ENCODE peak calls at places on chromosome 11, in five cellular contexts. T, X, E, D and H are unnamed samples.

GRCh38 chr11:95144313-95145235 is 54.9 kb downstream of the ENDOD1 start:
- DNase-seq in X (no peak), T (no peak), E (peak; percentile 31), D (peak; percentile 47), H (no peak)

GRCh38 chr11:110629594-110629993 is 82.6 kb downstream of the ARHGAP20 start:
- DNase-seq in E (no peak), X (no peak), T (no peak), D (no peak), H (no peak)

GRCh38 chr11:88819616-88820015 is 246.2 kb downstream of the GRM5 start:
- DNase-seq in T (no peak), D (no peak), X (no peak), E (no peak), H (no peak)

GRCh38 chr11:85170184-85170583 is 457.0 kb downstream of the DLG2 start:
- DNase-seq in D (peak; percentile 50), E (peak; percentile 49), T (no peak), X (no peak), H (peak; percentile 3)

GRCh38 chr11:102882389-102883024 is 7.7 kb upstream of the MMP12 start:
- DNase-seq in T (no peak), D (peak; percentile 94), E (peak; percentile 89), X (no peak), H (peak; percentile 60)

GRCh38 chr11:45102361-45102809 is 44.1 kb upstream of the PRDM11 start:
- DNase-seq in X (no peak), E (no peak), D (peak; percentile 27), T (no peak), H (no peak)

GRCh38 chr11:113618360-113618759 is 87.7 kb downstream of the TMPRSS5 start:
- DNase-seq in T (no peak), D (peak; percentile 81), E (peak; percentile 70), X (no peak), H (peak; percentile 65)

GRCh38 chr11:62645934-62646824 is at the start of gene GANAB:
- DNase-seq in X (peak; percentile 99), T (peak; percentile 97), E (peak; percentile 98), D (peak; percentile 100), H (peak; percentile 99)

GRCh38 chr11:117909611-117910382 is 19.4 kb downstream of the TMPRSS13 start:
- DNase-seq in T (no peak), D (no peak), E (no peak), X (no peak), H (no peak)

GRCh38 chr11:65569164-65569972 is 909 bp upstream of the ZNRD2 start:
- DNase-seq in X (no peak), T (no peak), E (no peak), D (peak; percentile 17), H (peak; percentile 67)

GRCh38 chr11:60077216-60077817 is 11.1 kb upstream of the MS4A2 start:
- DNase-seq in T (no peak), D (no peak), E (no peak), X (no peak), H (no peak)

GRCh38 chr11:102724904-102725515 is at the start of gene MMP8:
- DNase-seq in E (peak; percentile 18), D (peak; percentile 37), X (no peak), T (no peak), H (no peak)

GRCh38 chr11:91299980-91300379 is 924.6 kb upstream of the FAT3 start:
- DNase-seq in T (no peak), E (peak; percentile 55), D (no peak), X (no peak), H (no peak)

GRCh38 chr11:104148074-104148473 is 15.9 kb downstream of the PDGFD start:
- DNase-seq in X (no peak), T (no peak), E (peak; percentile 59), D (peak; percentile 74), H (peak; percentile 36)

GRCh38 chr11:64969209-64969608 is 2.7 kb downstream of the MAJIN start:
- DNase-seq in D (peak; percentile 61), E (peak; percentile 61), T (peak; percentile 94), X (no peak), H (no peak)

GRCh38 chr11:67027483-67027930 is 4.6 kb downstream of the SYT12 start:
- DNase-seq in X (no peak), D (no peak), E (no peak), T (no peak), H (no peak)

GRCh38 chr11:89540826-89541225 is 49.7 kb upstream of the NOX4 start:
- DNase-seq in D (no peak), E (no peak), X (no peak), T (no peak), H (no peak)

GRCh38 chr11:133425992-133426391 is 106.3 kb downstream of the OPCML start:
- DNase-seq in E (no peak), X (no peak), D (no peak), T (no peak), H (no peak)

GRCh38 chr11:12029738-12030363 is 21.4 kb upstream of the DKK3 start:
- DNase-seq in X (no peak), D (peak; percentile 64), E (no peak), T (no peak), H (no peak)

GRCh38 chr11:128669491-128669890 is 24.4 kb upstream of the FLI1 start:
- DNase-seq in D (peak; percentile 82), X (no peak), T (no peak), E (peak; percentile 71), H (peak; percentile 61)

GRCh38 chr11:17526326-17526725 is 17.9 kb downstream of the USH1C start:
- DNase-seq in E (peak; percentile 62), T (no peak), D (no peak), X (no peak), H (no peak)

GRCh38 chr11:33387996-33388395 is 130.8 kb downstream of the HIPK3 start:
- DNase-seq in E (no peak), T (no peak), X (no peak), D (no peak), H (no peak)

GRCh38 chr11:71240865-71241691 is 11.3 kb downstream of the SHANK2 start:
- DNase-seq in T (peak; percentile 3), D (peak; percentile 84), X (no peak), E (peak; percentile 82), H (peak; percentile 69)